ENCODE peak calls at places on chromosome 9, in four cellular contexts. H is stomach, B is heart right ventricle, Z is heart left ventricle. J is an unnamed sample.

GRCh38 chr9:123329329-123329955 is 26.6 kb upstream of the CRB2 start:
- DNase-seq in H (peak; percentile 57), Z (no peak), B (no peak), J (no peak)

GRCh38 chr9:6873862-6874261 is 116.1 kb downstream of the KDM4C start:
- DNase-seq in H (no peak), Z (no peak), B (no peak), J (no peak)

GRCh38 chr9:97321251-97321650 is 13.8 kb downstream of the CCDC180 start:
- DNase-seq in H (no peak), B (no peak), Z (no peak), J (no peak)

GRCh38 chr9:14307989-14308750 is 5.8 kb downstream of the NFIB start:
- DNase-seq in B (no peak), H (peak; percentile 46), Z (peak; percentile 39), J (no peak)

GRCh38 chr9:111118256-111118950 is 80.1 kb upstream of the LPAR1 start:
- DNase-seq in B (no peak), Z (no peak), H (no peak), J (no peak)

GRCh38 chr9:124450931-124451661 is 845 bp downstream of the ADGRD2 start:
- DNase-seq in H (no peak), B (no peak), Z (no peak), J (no peak)

GRCh38 chr9:6644346-6645152 is 980 bp downstream of the GLDC start:
- DNase-seq in Z (no peak), H (no peak), B (no peak), J (no peak)

GRCh38 chr9:70486127-70486526 is 71.7 kb upstream of the KLF9 start:
- DNase-seq in Z (no peak), B (peak; percentile 29), H (no peak), J (no peak)

GRCh38 chr9:102087141-102087540 is 348.7 kb upstream of the GRIN3A start:
- DNase-seq in H (no peak), Z (no peak), B (no peak), J (no peak)

GRCh38 chr9:137021979-137022619 is 5.9 kb downstream of the ABCA2 start:
- DNase-seq in Z (no peak), H (peak; percentile 84), B (peak; percentile 39), J (peak; percentile 81)

GRCh38 chr9:34371886-34372597 is 4.7 kb downstream of the MYORG start:
- DNase-seq in H (no peak), Z (no peak), B (no peak), J (no peak)

GRCh38 chr9:97934321-97935115 is 3.5 kb downstream of the HEMGN start:
- DNase-seq in H (no peak), B (no peak), Z (no peak), J (no peak)

GRCh38 chr9:107251756-107252322 is 31.2 kb upstream of the RAD23B start:
- DNase-seq in H (peak; percentile 28), Z (peak; percentile 69), B (no peak), J (no peak)

GRCh38 chr9:36037580-36038169 is 962 bp downstream of the RECK start:
- DNase-seq in Z (no peak), B (no peak), H (no peak), J (no peak)

GRCh38 chr9:110579763-110580255 is 268 bp upstream of the SVEP1 start:
- DNase-seq in B (peak; percentile 27), Z (peak; percentile 32), H (no peak), J (no peak)

GRCh38 chr9:91905237-91905650 is 44.8 kb downstream of the ROR2 start:
- DNase-seq in H (no peak), Z (no peak), B (no peak), J (no peak)

GRCh38 chr9:11312976-11313375 is 700.2 kb upstream of the PTPRD start:
- DNase-seq in Z (no peak), B (no peak), H (no peak), J (no peak)

GRCh38 chr9:21395778-21396717 is 10.8 kb upstream of the IFNA2 start:
- DNase-seq in Z (peak; percentile 51), H (peak; percentile 51), B (peak; percentile 57), J (peak; percentile 61)

GRCh38 chr9:24096756-24097155 is 270.7 kb upstream of the ELAVL2 start:
- DNase-seq in H (no peak), Z (no peak), B (no peak), J (no peak)

GRCh38 chr9:4327504-4328191 is 27.8 kb upstream of the GLIS3 start:
- DNase-seq in Z (no peak), B (no peak), H (no peak), J (no peak)

GRCh38 chr9:8567963-8568579 is 768.5 kb upstream of the DMAC1 start:
- DNase-seq in B (no peak), Z (no peak), H (no peak), J (no peak)

GRCh38 chr9:132125361-132125760 is 36.5 kb upstream of the NTNG2 start:
- DNase-seq in H (no peak), Z (no peak), B (no peak), J (no peak)

GRCh38 chr9:130114741-130115140 is 57.5 kb upstream of the NCS1 start:
- DNase-seq in B (no peak), H (no peak), Z (no peak), J (no peak)

GRCh38 chr9:14692918-14693861 is at the start of gene ZDHHC21:
- DNase-seq in Z (peak; percentile 84), B (peak; percentile 82), H (peak; percentile 78), J (peak; percentile 82)

GRCh38 chr9:119834064-119834620 is 464.9 kb upstream of the BRINP1 start:
- DNase-seq in B (no peak), H (no peak), Z (no peak), J (no peak)

GRCh38 chr9:33162721-33163311 is 4.3 kb downstream of the B4GALT1 start:
- DNase-seq in Z (peak; percentile 17), B (no peak), H (peak; percentile 72), J (no peak)

GRCh38 chr9:109114670-109115069 is 5.1 kb downstream of the TMEM245 start:
- DNase-seq in H (no peak), B (no peak), Z (no peak), J (peak; percentile 20)

GRCh38 chr9:109115931-109116541 is 3.7 kb downstream of the TMEM245 start:
- DNase-seq in B (peak; percentile 31), H (peak; percentile 72), Z (peak; percentile 29), J (no peak)

GRCh38 chr9:109110326-109111014 is 9.3 kb downstream of the TMEM245 start:
- DNase-seq in B (no peak), Z (no peak), H (no peak), J (peak; percentile 41)

GRCh38 chr9:109113239-109113638 is 6.5 kb downstream of the TMEM245 start:
- DNase-seq in Z (no peak), H (no peak), B (no peak), J (no peak)

GRCh38 chr9:109113892-109114609 is 5.7 kb downstream of the TMEM245 start:
- DNase-seq in B (no peak), H (no peak), Z (no peak), J (no peak)
- H3K4me3 ChIP-seq in B (no peak overlapping the region), H (no peak overlapping the region), Z (no peak overlapping the region), J (no peak overlapping the region)

DNA sequence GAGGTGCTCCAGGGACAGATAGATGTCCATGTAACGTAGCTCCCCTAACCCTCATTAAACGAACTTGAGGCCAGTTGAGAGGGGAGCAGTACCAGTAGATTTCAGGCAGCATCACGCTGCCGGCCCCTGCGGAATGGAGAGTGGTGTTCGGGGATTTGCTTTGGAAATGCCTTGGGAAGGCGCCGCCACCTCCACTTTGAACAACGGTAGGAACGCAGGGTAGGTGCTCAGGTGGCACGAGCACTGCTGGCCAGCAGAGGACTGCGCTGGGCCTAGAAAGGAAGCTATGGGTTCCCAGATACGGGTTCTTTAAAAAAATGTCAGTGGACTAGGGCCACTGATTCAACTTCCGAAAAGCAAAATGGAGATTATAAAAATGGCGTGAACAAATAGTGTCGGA is 271.8 kb downstream of the FANCC start:
- DNase-seq in H (peak; percentile 60), B (no peak), Z (no peak), J (no peak)
- TF ChIP-seq CTCF in H (peak; percentile 12), B (no peak), Z (no peak), J (no peak)

DNA sequence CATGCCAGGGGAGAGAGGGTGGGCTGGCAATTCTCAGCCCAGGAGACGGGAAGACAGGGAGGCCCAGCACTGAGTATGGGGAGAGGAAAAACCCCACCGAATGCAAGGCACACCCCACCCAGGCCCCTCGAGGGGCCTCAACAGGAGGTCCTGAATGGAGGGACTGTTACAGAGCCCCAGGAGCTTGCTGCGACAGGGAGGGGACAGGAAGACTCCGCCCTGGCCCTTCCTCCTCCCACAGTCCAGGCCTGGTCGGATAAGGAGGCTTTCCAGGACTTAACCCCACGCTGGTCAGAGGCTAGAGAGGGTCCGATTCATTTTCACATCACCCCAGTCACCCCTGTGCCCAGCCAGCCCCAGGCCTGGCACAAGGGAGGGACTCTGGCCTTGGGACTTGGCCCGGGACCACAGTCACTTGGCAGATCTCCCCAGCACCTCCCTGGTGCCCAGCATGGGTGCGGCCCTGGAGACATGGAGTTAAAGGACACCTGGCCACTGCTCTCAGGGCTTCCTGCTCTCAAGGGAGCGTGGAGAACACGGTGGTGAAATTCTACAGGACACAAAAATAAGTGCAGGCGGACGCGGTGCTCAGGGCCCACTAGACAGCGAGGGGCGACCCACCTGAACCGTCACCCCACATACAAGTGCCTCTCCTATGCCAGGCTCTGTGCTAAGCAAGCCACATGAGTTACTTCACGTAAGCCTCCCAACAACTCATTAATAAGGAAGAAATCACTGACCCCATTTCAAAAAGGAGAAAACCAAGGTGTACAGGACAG is 44.8 kb upstream of the STXBP1 start:
- DNase-seq in H (peak; percentile 76), B (peak; percentile 67), Z (peak; percentile 74), J (no peak)
- H3K4me3 ChIP-seq in H (peak overlapping the region; percentile 83), B (peak overlapping the region; percentile 89), Z (peak overlapping the region; percentile 69), J (no peak overlapping the region)

GRCh38 chr9:134961331-134962064 is 43.8 kb upstream of the FCN1 start:
- DNase-seq in H (no peak), Z (peak; percentile 12), B (no peak), J (no peak)

GRCh38 chr9:134962998-134963364 is 45.3 kb upstream of the FCN1 start:
- DNase-seq in Z (peak; percentile 10), H (no peak), B (no peak), J (no peak)

GRCh38 chr9:134960701-134961181 is 43.0 kb upstream of the FCN1 start:
- DNase-seq in Z (peak; percentile 14), B (no peak), H (no peak), J (no peak)

GRCh38 chr9:134963546-134963945 is 45.8 kb upstream of the FCN1 start:
- DNase-seq in Z (peak; percentile 11), H (no peak), B (no peak), J (no peak)

DNA sequence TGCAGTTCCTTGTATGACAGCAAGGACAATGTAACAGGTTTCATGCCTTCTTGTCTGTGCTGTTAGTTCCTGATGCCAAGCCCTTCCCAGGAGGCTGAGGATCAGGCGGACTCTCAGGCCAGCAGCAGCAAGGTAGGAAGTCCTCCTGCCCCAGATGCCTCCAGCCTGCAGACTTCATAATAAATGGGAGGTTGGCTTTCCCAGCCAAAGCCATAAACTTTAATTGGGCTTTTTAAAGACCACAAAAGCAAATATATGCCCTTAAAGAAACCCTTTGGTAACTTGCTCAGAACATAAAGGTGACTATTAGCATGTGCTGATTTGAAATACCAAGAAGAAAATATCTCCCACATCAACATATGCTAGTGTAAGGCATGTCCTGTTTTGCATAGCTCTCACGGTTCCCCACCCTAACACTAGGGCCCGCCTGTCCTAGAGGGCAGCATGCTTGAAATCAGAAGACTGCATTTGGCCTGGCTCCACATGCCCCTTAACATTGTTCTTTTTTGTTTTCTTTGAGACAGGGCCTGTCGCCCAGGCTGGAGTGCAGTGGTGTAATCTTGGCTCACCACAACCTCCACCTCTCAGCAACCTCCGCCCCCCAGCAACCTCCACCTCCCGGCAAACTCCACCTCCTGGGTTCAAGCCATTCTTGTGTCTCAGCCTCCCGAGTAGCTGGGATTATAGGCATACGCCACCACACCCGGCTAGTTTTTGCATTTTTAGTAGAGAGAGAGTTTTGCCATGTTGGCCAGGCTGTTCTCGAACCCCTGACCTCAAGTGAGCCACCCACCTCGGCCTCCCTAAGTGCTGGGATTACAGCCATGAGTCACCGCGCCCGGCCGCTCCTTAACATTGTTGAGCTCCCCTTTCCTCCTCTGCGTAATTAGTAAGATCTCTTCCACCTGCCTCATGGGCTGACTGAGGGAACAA is 44.6 kb upstream of the FCN1 start:
- DNase-seq in H (no peak), B (no peak), Z (peak; percentile 10), J (no peak)
- TF ChIP-seq CTCF in H (no peak), B (no peak), Z (no peak), J (no peak)